ENCODE peak calls at places on chromosomes 1 and 21, in four cellular contexts. C is GM12878, N is HepG2, L is K562. H is an unnamed sample.

GRCh38 chr1:3908886-3909517 is 8.9 kb upstream of the C1orf174 start:
- DNase-seq in N (no peak), C (no peak), L (no peak), H (no peak)

GRCh38 chr1:172789840-172790239 is 130.9 kb downstream of the FASLG start:
- DNase-seq in N (no peak), C (no peak), L (no peak), H (no peak)

GRCh38 chr1:185559684-185560310 is 174.4 kb upstream of the HMCN1 start:
- DNase-seq in C (peak; percentile 72), N (peak; percentile 26), L (peak; percentile 24), H (no peak)

GRCh38 chr1:33326690-33327300 is 5.9 kb upstream of the A3GALT2 start:
- DNase-seq in L (no peak), C (no peak), N (no peak), H (no peak)

GRCh38 chr1:15201849-15202551 is 45.0 kb upstream of the FHAD1 start:
- DNase-seq in L (no peak), C (no peak), N (no peak), H (no peak)

GRCh38 chr1:93051961-93052360 is 27.1 kb upstream of the MTF2 start:
- DNase-seq in L (peak; percentile 23), N (no peak), C (no peak), H (no peak)

GRCh38 chr1:156777573-156777972 is 10.2 kb downstream of the PRCC start:
- DNase-seq in C (no peak), L (no peak), N (no peak), H (no peak)

GRCh38 chr1:221704291-221704690 is 37.6 kb downstream of the DUSP10 start:
- DNase-seq in C (no peak), L (no peak), N (no peak), H (no peak)

GRCh38 chr1:7235871-7236472 is 450.7 kb downstream of the CAMTA1 start:
- DNase-seq in C (no peak), N (no peak), L (peak; percentile 17), H (no peak)

GRCh38 chr1:24999906-25000305 is 69.8 kb upstream of the RUNX3 start:
- DNase-seq in C (no peak), L (no peak), N (no peak), H (no peak)

GRCh38 chr1:221841291-221841982 is 99.5 kb upstream of the DUSP10 start:
- DNase-seq in C (no peak), N (no peak), L (no peak), H (no peak)

GRCh38 chr1:27525296-27526271 is 35.6 kb upstream of the WASF2 start:
- DNase-seq in C (peak; percentile 53), L (peak; percentile 95), N (no peak), H (peak; percentile 57)

GRCh38 chr21:42590431-42591131 is 62.8 kb upstream of the PDE9A start:
- DNase-seq in C (no peak), N (no peak), L (no peak), H (no peak)

GRCh38 chr1:79100385-79100784 is 93.9 kb upstream of the ADGRL4 start:
- DNase-seq in C (no peak), L (no peak), N (no peak), H (no peak)

GRCh38 chr1:156868341-156868740 is 7.7 kb downstream of the NTRK1 start:
- DNase-seq in N (no peak), L (no peak), C (no peak), H (no peak)

GRCh38 chr1:29236993-29237905 is 927 bp downstream of the PTPRU start:
- DNase-seq in C (no peak), L (peak; percentile 53), N (peak; percentile 34), H (no peak)

GRCh38 chr21:43854773-43855633 is 10.0 kb upstream of the AGPAT3 start:
- DNase-seq in N (no peak), C (peak; percentile 67), L (peak; percentile 88), H (no peak)

GRCh38 chr1:116881879-116882520 is 27.7 kb upstream of the PTGFRN start:
- DNase-seq in C (no peak), L (peak; percentile 61), N (peak; percentile 8), H (no peak)

GRCh38 chr1:63563745-63564144 is 29.5 kb upstream of the PGM1 start:
- DNase-seq in C (no peak), N (no peak), L (no peak), H (no peak)

GRCh38 chr1:26468911-26469310 is 3.3 kb upstream of the HMGN2 start:
- DNase-seq in N (no peak), L (no peak), C (no peak), H (no peak)

GRCh38 chr1:12525311-12526181 is 92.5 kb downstream of the DHRS3 start:
- DNase-seq in C (no peak), N (peak; percentile 95), L (no peak), H (no peak)

GRCh38 chr1:153540394-153541361 is at the start of gene S100A5:
- DNase-seq in N (no peak), C (no peak), L (no peak), H (no peak)

GRCh38 chr1:167246971-167247370 is 26.3 kb downstream of the POU2F1 start:
- DNase-seq in C (no peak), L (no peak), N (no peak), H (no peak)

GRCh38 chr1:109112056-109112651 is 1.8 kb upstream of the ELAPOR1 start:
- DNase-seq in C (no peak), L (peak; percentile 42), N (peak; percentile 51), H (no peak)

GRCh38 chr1:156102634-156103511 is 11.6 kb upstream of the LMNA start:
- DNase-seq in C (no peak), N (peak; percentile 45), L (no peak), H (no peak)

GRCh38 chr1:248857201-248857600 is 1.7 kb downstream of the ZNF692 start:
- DNase-seq in N (no peak), L (no peak), C (no peak), H (no peak)
- H3K9ac ChIP-seq in N (peak overlapping the region; percentile 87), L (peak overlapping the region; percentile 97), C (peak overlapping the region; percentile 83), H (peak overlapping the region; percentile 90)

DNA sequence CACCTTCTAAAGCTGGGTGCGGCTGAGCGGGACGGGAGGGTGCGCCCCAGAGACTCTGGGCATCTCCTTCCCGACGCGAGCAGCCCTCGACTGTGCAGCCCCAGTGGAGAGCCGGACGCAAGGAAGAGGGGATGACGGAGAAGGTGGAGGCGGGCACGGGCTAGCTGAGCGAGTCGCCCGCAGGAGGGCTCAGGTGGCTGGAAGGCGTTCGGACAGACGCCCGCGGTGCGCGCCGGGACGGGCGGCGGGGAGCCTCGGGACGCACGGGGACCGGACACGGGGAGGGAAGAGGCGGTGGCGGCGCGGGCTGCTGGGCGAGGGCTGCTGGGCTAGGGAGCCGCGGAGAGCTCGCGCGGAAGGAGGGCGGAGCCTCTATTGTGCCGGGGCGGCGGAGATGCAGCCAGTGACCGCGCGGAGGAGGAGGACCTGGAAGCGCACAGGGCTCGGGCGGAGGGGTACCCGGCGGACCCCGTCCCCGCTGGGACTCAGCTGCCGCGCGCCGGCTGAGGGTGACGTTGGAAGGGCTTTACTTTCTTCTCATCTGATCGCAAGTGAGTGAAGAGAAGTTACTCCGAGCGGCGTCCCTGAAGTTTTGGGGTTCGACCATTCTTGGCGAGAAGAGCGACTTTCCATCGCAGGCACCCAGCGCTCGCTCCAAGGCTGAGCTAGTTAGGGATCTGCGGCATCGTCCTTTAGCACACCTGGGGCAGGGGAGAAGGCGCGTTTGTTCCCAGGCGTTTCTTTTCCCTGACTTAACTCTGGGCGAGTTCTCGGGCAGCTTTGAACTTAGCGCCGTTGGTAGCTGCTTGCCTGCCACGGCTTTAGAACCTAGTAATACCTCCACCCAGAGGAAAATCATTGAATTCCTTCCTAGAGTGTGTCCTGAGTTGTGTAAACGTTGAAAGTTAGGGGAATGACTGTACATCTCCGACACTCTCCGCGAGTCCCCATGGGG is at the start of gene OLFML2B:
- DNase-seq in N (peak; percentile 58), L (peak; percentile 59), C (no peak), H (peak; percentile 53)
- H3K27ac ChIP-seq in N (no peak within 1 kb of the TSS), L (no peak within 1 kb of the TSS), C (no peak within 1 kb of the TSS), H (no peak within 1 kb of the TSS)

GRCh38 chr21:45220714-45221113 is 67.0 kb downstream of the POFUT2 start:
- DNase-seq in N (no peak), L (no peak), C (no peak), H (no peak)

GRCh38 chr21:45220106-45220505 is 67.6 kb downstream of the POFUT2 start:
- DNase-seq in N (no peak), C (no peak), L (no peak), H (no peak)

GRCh38 chr21:45224189-45224938 is 63.3 kb downstream of the POFUT2 start:
- DNase-seq in L (no peak), N (no peak), C (no peak), H (no peak)

GRCh38 chr21:45223236-45223992 is 64.3 kb downstream of the POFUT2 start:
- DNase-seq in N (no peak), C (no peak), L (no peak), H (no peak)

GRCh38 chr21:45222001-45222400 is 65.7 kb downstream of the POFUT2 start:
- DNase-seq in N (no peak), L (no peak), C (no peak), H (no peak)
- TF ChIP-seq POLR2AphosphoS5 in N (no peak), L (no peak), C (no peak), H (no peak)

GRCh38 chr1:214660900-214661299 is 57.9 kb downstream of the CENPF start:
- DNase-seq in L (no peak), N (peak; percentile 6), C (no peak), H (peak; percentile 92)
- H3K9ac ChIP-seq in L (no peak overlapping the region), N (no peak overlapping the region), C (no peak overlapping the region), H (no peak overlapping the region)

GRCh38 chr1:170593173-170593572 is 61.2 kb downstream of the GORAB start:
- DNase-seq in L (no peak), N (no peak), C (no peak), H (no peak)
- H3K27ac ChIP-seq in L (no peak overlapping the region), N (no peak overlapping the region), C (no peak overlapping the region), H (peak overlapping the region; percentile 94)

DNA sequence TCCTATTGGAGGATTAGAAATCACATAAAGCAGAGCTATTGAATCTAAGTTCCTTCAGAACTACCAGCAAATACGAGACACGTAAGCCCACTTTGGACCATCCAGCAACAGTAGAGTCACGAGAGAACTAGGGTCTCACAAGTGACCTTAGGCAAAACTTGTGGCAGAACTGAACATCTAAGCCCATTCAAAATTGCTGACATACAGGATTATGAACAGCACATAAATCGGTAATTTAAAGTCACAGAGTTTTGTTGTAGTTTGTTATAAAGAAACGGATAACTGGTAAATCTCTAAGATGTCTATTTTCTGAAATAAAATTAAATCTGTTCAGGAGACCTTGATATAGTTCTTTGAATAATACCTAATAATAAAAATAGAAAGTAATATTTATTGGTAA is 1366.0 kb downstream of the NCAM2 start:
- DNase-seq in C (no peak), N (no peak), L (no peak), H (no peak)
- TF ChIP-seq POLR2AphosphoS5 in C (no peak), N (no peak), L (no peak), H (no peak)

DNA sequence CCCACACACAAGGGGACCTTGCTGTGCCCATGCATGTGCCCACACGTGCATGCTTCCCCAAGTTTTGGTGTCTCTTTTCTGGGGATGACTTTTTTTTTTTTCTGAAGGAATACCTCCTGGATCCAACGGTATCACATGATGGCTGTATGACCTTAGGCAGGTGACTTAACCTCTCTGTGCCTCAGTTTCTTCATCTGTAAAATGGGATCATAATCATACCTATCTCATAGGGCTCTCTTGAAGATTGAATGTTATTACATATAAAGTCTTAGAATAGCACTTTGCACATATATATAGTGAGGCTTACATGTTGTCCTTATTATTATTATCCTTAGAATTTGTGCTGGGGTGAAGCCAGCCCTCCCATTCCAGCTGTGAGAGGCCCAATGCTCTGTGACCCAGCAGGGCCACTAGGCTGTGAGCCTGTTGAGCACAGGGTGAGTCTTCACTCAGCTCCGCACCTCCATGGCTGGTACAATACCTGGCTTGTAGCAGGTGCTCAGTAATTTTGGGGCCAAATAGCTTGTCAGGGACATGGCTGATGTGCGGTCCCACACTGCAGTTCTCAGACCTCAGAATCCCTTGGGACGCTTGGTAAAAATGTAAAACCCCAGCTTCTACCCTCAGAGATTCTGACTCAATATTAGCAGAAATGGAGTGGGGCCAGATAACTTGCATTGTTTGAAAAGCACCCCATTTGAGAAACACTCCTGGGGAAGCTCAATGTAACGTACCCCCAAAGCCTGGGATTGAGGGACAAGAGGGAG is 20.6 kb downstream of the STUM start:
- DNase-seq in C (no peak), N (no peak), L (no peak), H (no peak)
- H3K9ac ChIP-seq in C (no peak overlapping the region), N (no peak overlapping the region), L (no peak overlapping the region), H (no peak overlapping the region)